ENCODE peak calls at places on chromosomes 6 and 20, in nine cellular contexts. X is mammary epithelial cell, G is fibroblast of lung, T is PC-3, F is OCI-LY7, Z is neuronal stem cell, A is IMR-90, S is SK-N-SH, R is neural progenitor cell. C is an unnamed sample.

GRCh38 chr20:25233016-25233772 is 14.7 kb upstream of the PYGB start:
- DNase-seq in R (peak; percentile 42), T (peak; percentile 97), F (no peak), Z (no peak), S (no peak), G (peak; percentile 88), X (peak; percentile 81), A (peak; percentile 65), C (peak; percentile 79)

GRCh38 chr6:132153221-132153896 is 202.2 kb upstream of the CCN2 start:
- DNase-seq in F (no peak), A (peak; percentile 86), R (no peak), G (peak; percentile 86), X (no peak), S (no peak), T (peak; percentile 25), Z (no peak), C (peak; percentile 91)

GRCh38 chr6:81998432-81998831 is 246.0 kb upstream of the TENT5A start:
- DNase-seq in T (peak; percentile 57), F (no peak), R (no peak), Z (no peak), S (no peak), A (peak; percentile 84), X (peak; percentile 45), G (peak; percentile 21), C (peak; percentile 80)

GRCh38 chr6:165010556-165011535 is 298.6 kb downstream of the C6orf118 start:
- DNase-seq in S (no peak), F (no peak), A (no peak), T (peak; percentile 76), Z (no peak), G (no peak), R (peak; percentile 15), X (no peak), C (peak; percentile 61)

GRCh38 chr20:10568032-10568431 is 105.8 kb downstream of the JAG1 start:
- DNase-seq in F (no peak), G (no peak), Z (no peak), T (no peak), A (no peak), X (no peak), R (no peak), S (no peak), C (no peak)

GRCh38 chr6:36402481-36402880 is 15.0 kb upstream of the ETV7 start:
- DNase-seq in Z (no peak), G (no peak), S (no peak), A (peak; percentile 5), R (no peak), X (no peak), F (no peak), T (no peak), C (peak; percentile 43)

GRCh38 chr6:158663465-158664167 is 13.8 kb downstream of the SYTL3 start:
- DNase-seq in R (no peak), A (no peak), S (no peak), Z (no peak), F (no peak), G (no peak), X (no peak), T (peak; percentile 65), C (no peak)

GRCh38 chr20:38685853-38686473 is 38.3 kb upstream of the SLC32A1 start:
- DNase-seq in S (no peak), F (peak; percentile 33), R (peak; percentile 84), Z (peak; percentile 65), A (peak; percentile 44), G (peak; percentile 43), X (peak; percentile 44), T (peak; percentile 68), C (peak; percentile 57)

GRCh38 chr6:17816921-17817611 is 110.3 kb upstream of the NUP153 start:
- DNase-seq in S (no peak), A (peak; percentile 75), F (no peak), T (peak; percentile 41), R (no peak), G (peak; percentile 45), X (no peak), Z (no peak), C (peak; percentile 23)

GRCh38 chr20:16606468-16606867 is 33.2 kb upstream of the KIF16B start:
- DNase-seq in A (no peak), S (no peak), G (no peak), R (no peak), F (no peak), T (no peak), X (no peak), Z (no peak), C (peak; percentile 4)

GRCh38 chr20:40591104-40591503 is 97.9 kb downstream of the MAFB start:
- DNase-seq in X (peak; percentile 18), G (no peak), F (no peak), Z (no peak), A (no peak), T (no peak), R (no peak), S (no peak), C (peak; percentile 17)

GRCh38 chr6:35449287-35449881 is 2.8 kb upstream of the FANCE start:
- DNase-seq in G (peak; percentile 79), S (peak; percentile 85), F (peak; percentile 87), A (peak; percentile 72), Z (peak; percentile 47), R (peak; percentile 85), X (peak; percentile 57), T (peak; percentile 91), C (peak; percentile 88)

GRCh38 chr6:101013612-101014195 is 132.6 kb upstream of the ASCC3 start:
- DNase-seq in A (no peak), G (no peak), Z (no peak), F (no peak), R (no peak), T (peak; percentile 13), X (peak; percentile 26), S (no peak), C (no peak)

GRCh38 chr6:25366785-25367657 is 87.8 kb downstream of the CARMIL1 start:
- DNase-seq in T (peak; percentile 64), X (peak; percentile 41), S (no peak), G (no peak), R (no peak), F (peak; percentile 63), A (no peak), Z (no peak), C (peak; percentile 11)

GRCh38 chr6:25371037-25371347 is 91.8 kb downstream of the CARMIL1 start:
- DNase-seq in G (no peak), X (no peak), F (no peak), Z (no peak), T (no peak), A (no peak), S (no peak), R (no peak), C (no peak)

GRCh38 chr6:25369043-25369442 is 89.9 kb downstream of the CARMIL1 start:
- DNase-seq in T (no peak), A (no peak), X (no peak), S (no peak), R (no peak), G (no peak), F (no peak), Z (no peak), C (no peak)

GRCh38 chr6:25369450-25370086 is 90.4 kb downstream of the CARMIL1 start:
- DNase-seq in R (peak; percentile 36), A (no peak), F (peak; percentile 59), T (no peak), Z (no peak), G (peak; percentile 27), S (no peak), X (peak; percentile 17), C (peak; percentile 19)

DNA sequence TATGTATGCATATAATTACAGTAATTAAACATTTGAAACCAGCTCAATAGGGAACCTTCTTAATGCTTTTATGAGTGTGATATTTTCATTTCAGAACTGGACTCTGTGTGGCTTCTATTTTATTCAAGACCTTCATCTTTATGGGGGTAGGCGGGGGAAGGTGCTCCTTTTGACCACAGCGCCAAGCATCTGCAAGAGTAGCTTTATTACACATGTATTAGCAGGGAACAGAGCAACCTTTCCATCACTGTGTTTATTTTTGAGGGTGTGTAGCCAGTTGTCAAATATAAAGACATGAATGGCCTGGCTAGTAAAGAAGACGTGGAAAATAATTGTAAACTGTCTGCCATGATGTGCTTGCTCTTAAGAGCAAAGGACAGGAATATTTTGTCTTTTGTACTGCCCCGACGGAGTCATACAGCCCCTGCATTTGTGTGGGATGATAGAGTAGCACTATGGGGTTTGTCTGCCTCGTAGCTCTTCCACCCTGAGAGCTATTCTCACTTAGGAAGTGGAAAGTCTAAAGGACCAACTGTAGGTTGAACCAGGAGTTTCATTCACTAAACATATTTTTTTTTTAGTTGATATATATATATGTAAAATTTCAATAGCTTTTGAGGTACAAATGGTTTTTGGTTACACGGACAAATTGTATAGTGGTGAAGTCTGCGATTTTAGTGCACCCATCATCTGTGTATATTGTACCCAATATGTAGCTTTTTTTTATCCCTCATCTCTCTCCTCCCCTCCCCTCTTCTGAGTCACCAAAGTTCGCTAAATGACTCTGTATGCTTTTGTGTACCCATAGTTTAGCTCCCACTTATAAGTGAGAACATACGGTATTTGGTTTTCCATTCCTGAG is 91.2 kb downstream of the CARMIL1 start:
- DNase-seq in F (no peak), T (no peak), Z (no peak), S (no peak), G (no peak), R (no peak), A (no peak), X (no peak), C (no peak)
- H3K4me3 ChIP-seq in F (peak overlapping the region; percentile 65), T (no peak overlapping the region), Z (no peak overlapping the region), S (no peak overlapping the region), G (no peak overlapping the region), R (no peak overlapping the region), A (no peak overlapping the region), X (no peak overlapping the region), C (no peak overlapping the region)

DNA sequence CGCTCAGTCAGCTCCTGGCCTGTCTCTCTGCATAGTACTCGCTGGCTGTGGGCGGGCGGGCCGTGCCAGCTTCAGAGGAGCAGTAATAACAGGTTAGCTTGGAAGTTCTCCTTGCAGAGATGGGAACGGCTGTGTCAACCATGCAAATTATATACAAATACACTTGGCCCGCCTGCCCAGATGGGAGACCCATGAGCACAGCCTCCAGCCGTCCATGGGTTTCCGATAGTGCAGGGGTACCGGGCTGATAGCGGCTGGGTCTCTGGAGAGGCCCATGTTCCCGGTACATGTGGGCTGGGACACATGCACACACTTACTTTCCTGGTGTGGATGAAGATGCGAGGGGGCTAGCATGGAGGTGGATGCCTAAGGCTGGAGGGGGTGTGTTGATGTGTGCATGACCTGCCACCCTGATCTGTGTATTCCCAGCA is 12.8 kb upstream of the ZNF831 start:
- DNase-seq in G (no peak), S (no peak), A (no peak), F (no peak), T (no peak), Z (no peak), X (no peak), R (no peak), C (no peak)
- H3K4me2 ChIP-seq in G (no peak overlapping the region), S (no peak overlapping the region), A (no peak overlapping the region), F (no peak overlapping the region), T (no peak overlapping the region), Z (no peak overlapping the region), X (no peak overlapping the region), R (no peak overlapping the region), C (no peak overlapping the region)

DNA sequence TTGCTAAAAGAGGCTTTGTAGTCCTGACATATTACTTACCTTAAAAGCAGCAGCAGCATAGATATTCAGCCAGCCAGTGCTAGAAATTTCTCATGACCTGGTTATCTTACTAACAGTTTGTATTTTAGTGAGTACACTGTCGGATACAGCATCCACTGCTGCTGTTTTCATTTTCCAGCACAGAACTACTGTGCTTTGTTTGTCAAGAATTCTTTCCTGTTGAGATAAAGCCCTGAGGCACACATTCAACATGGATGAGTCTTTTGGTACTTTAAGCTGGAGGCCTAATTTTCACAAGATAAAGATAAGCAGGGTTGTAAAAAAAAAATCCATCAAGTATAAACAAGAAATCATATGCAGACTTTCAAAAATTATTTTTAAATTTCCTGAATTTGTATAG is 311.1 kb upstream of the OPRM1 start:
- DNase-seq in F (no peak), R (no peak), S (no peak), Z (no peak), X (peak; percentile 3), A (no peak), G (no peak), T (peak; percentile 3), C (peak; percentile 2)
- H2AFZ ChIP-seq in F (no peak overlapping the region), R (no peak overlapping the region), S (no peak overlapping the region), Z (no peak overlapping the region), X (no peak overlapping the region), A (no peak overlapping the region), G (no peak overlapping the region), T (no peak overlapping the region), C (no peak overlapping the region)

GRCh38 chr20:62394248-62395245 is 7.6 kb downstream of the RPS21 start:
- DNase-seq in A (no peak), G (no peak), Z (no peak), T (no peak), S (no peak), X (no peak), R (no peak), F (no peak), C (no peak)
- H3K4me3 ChIP-seq in A (no peak overlapping the region), G (no peak overlapping the region), Z (no peak overlapping the region), T (no peak overlapping the region), S (no peak overlapping the region), X (no peak overlapping the region), R (no peak overlapping the region), F (no peak overlapping the region), C (no peak overlapping the region)